ENCODE peak calls at places on chromosome 3, in four cellular contexts. J is ecto neural progenitor cell, S is endothelial cell, L is stomach. U is an unnamed sample.
A peak's percentile ranks its signal among the peaks of the same experiment; 100 is the strongest.

GRCh38 chr3:166013073-166013679 is 176.0 kb upstream of the BCHE start:
- DNase-seq in S (peak; percentile 41), J (no peak), L (no peak), U (peak; percentile 26)

GRCh38 chr3:188305220-188305619 is 151.3 kb downstream of the LPP start:
- DNase-seq in S (no peak), J (no peak), L (no peak), U (no peak)

GRCh38 chr3:87298111-87298718 is 21.8 kb upstream of the POU1F1 start:
- DNase-seq in J (no peak), L (no peak), S (no peak), U (peak; percentile 59)

GRCh38 chr3:30370681-30371271 is 235.6 kb upstream of the TGFBR2 start:
- DNase-seq in L (no peak), J (no peak), S (no peak), U (no peak)

GRCh38 chr3:13483988-13484695 is 4.0 kb downstream of the HDAC11 start:
- DNase-seq in L (no peak), J (no peak), S (no peak), U (no peak)

GRCh38 chr3:36514171-36514570 is 133.9 kb downstream of the STAC start:
- DNase-seq in J (no peak), S (no peak), L (no peak), U (no peak)

GRCh38 chr3:4930501-4930900 is 48.7 kb upstream of the BHLHE40 start:
- DNase-seq in L (no peak), S (no peak), J (no peak), U (no peak)

GRCh38 chr3:99929409-99930139 is 111.9 kb downstream of the CMSS1 start:
- DNase-seq in J (no peak), S (no peak), L (no peak), U (no peak)

GRCh38 chr3:50648297-50648696 is 26.4 kb upstream of the DOCK3 start:
- DNase-seq in L (no peak), S (no peak), J (peak; percentile 60), U (no peak)

GRCh38 chr3:178396318-178396717 is 139.9 kb upstream of the KCNMB2 start:
- DNase-seq in L (no peak), S (no peak), J (no peak), U (no peak)

GRCh38 chr3:53293867-53294266 is 38.0 kb upstream of the TKT start:
- DNase-seq in J (no peak), S (no peak), L (no peak), U (no peak)

GRCh38 chr3:96776818-96777217 is 37.6 kb upstream of the EPHA6 start:
- DNase-seq in J (no peak), L (no peak), S (no peak), U (no peak)

GRCh38 chr3:4425707-4426106 is 41.4 kb downstream of the SUMF1 start:
- DNase-seq in L (no peak), S (no peak), J (no peak), U (no peak)

GRCh38 chr3:109275702-109276293 is 40.5 kb downstream of the DPPA2 start:
- DNase-seq in S (peak; percentile 65), J (peak; percentile 72), L (peak; percentile 28), U (peak; percentile 35)

GRCh38 chr3:64242435-64242834 is 17.2 kb upstream of the PRICKLE2 start:
- DNase-seq in S (no peak), L (peak; percentile 36), J (no peak), U (no peak)

GRCh38 chr3:187318819-187319616 is 27.5 kb upstream of the MASP1 start:
- DNase-seq in L (peak; percentile 39), S (peak; percentile 48), J (peak; percentile 54), U (peak; percentile 60)

GRCh38 chr3:150135321-150135721 is 164.6 kb upstream of the PFN2 start:
- DNase-seq in J (no peak), L (no peak), S (no peak), U (no peak)

GRCh38 chr3:107198522-107199271 is 178.5 kb upstream of the CCDC54 start:
- DNase-seq in L (no peak), J (no peak), S (no peak), U (no peak)

GRCh38 chr3:46998121-46998851 is 18.8 kb downstream of the NBEAL2 start:
- DNase-seq in S (peak; percentile 83), L (peak; percentile 87), J (peak; percentile 85), U (peak; percentile 73)

U was measured in KBM-7.